ENCODE peak calls at places on chromosomes 16 and 17, in six cellular contexts. One of them, this sample, is unnamed.

GRCh38 chr17:77924757-77925336 is 33.7 kb upstream of the TNRC6C start:
- DNase-seq in psoas muscle: no peak
- DNase-seq in progenitor cell of endocrine pancreas: no peak
- DNase-seq in fibroblast of pulmonary artery: peak; percentile 85
- DNase-seq in transverse colon: no peak
- DNase-seq in left lung: no peak
- DNase-seq in this sample: peak; percentile 50

GRCh38 chr17:62875296-62875695 is 67.2 kb upstream of the MARCHF10 start:
- DNase-seq in psoas muscle: no peak
- DNase-seq in progenitor cell of endocrine pancreas: no peak
- DNase-seq in fibroblast of pulmonary artery: no peak
- DNase-seq in transverse colon: no peak
- DNase-seq in left lung: no peak
- DNase-seq in this sample: no peak

GRCh38 chr16:5011637-5012036 is 22.1 kb downstream of the NAGPA start:
- DNase-seq in psoas muscle: no peak
- DNase-seq in progenitor cell of endocrine pancreas: no peak
- DNase-seq in fibroblast of pulmonary artery: no peak
- DNase-seq in transverse colon: no peak
- DNase-seq in left lung: no peak
- DNase-seq in this sample: no peak

GRCh38 chr16:56354746-56355145 is 70.6 kb downstream of the AMFR start:
- DNase-seq in psoas muscle: peak; percentile 39
- DNase-seq in progenitor cell of endocrine pancreas: no peak
- DNase-seq in fibroblast of pulmonary artery: no peak
- DNase-seq in transverse colon: peak; percentile 2
- DNase-seq in left lung: no peak
- DNase-seq in this sample: no peak

GRCh38 chr17:77036841-77037381 is 103.9 kb upstream of the SEC14L1 start:
- DNase-seq in psoas muscle: no peak
- DNase-seq in progenitor cell of endocrine pancreas: no peak
- DNase-seq in fibroblast of pulmonary artery: peak; percentile 17
- DNase-seq in transverse colon: peak; percentile 50
- DNase-seq in left lung: no peak
- DNase-seq in this sample: peak; percentile 57

GRCh38 chr17:75352079-75352569 is 53.4 kb downstream of the GRB2 start:
- DNase-seq in psoas muscle: no peak
- DNase-seq in progenitor cell of endocrine pancreas: peak; percentile 25
- DNase-seq in fibroblast of pulmonary artery: no peak
- DNase-seq in transverse colon: no peak
- DNase-seq in left lung: peak; percentile 43
- DNase-seq in this sample: peak; percentile 18

GRCh38 chr17:44102845-44103622 is 20.4 kb downstream of the HDAC5 start:
- DNase-seq in psoas muscle: peak; percentile 73
- DNase-seq in progenitor cell of endocrine pancreas: no peak
- DNase-seq in fibroblast of pulmonary artery: no peak
- DNase-seq in transverse colon: no peak
- DNase-seq in left lung: no peak
- DNase-seq in this sample: no peak

GRCh38 chr16:85461814-85462404 is 151.2 kb upstream of the GSE1 start:
- DNase-seq in psoas muscle: no peak
- DNase-seq in progenitor cell of endocrine pancreas: no peak
- DNase-seq in fibroblast of pulmonary artery: peak; percentile 44
- DNase-seq in transverse colon: no peak
- DNase-seq in left lung: peak; percentile 81
- DNase-seq in this sample: no peak

GRCh38 chr17:58786586-58787295 is 31.1 kb downstream of the PPM1E start:
- DNase-seq in psoas muscle: no peak
- DNase-seq in progenitor cell of endocrine pancreas: no peak
- DNase-seq in fibroblast of pulmonary artery: peak; percentile 89
- DNase-seq in transverse colon: no peak
- DNase-seq in left lung: no peak
- DNase-seq in this sample: peak; percentile 79

GRCh38 chr17:206941-207560 is 25.6 kb upstream of the DOC2B start:
- DNase-seq in psoas muscle: no peak
- DNase-seq in progenitor cell of endocrine pancreas: no peak
- DNase-seq in fibroblast of pulmonary artery: no peak
- DNase-seq in transverse colon: no peak
- DNase-seq in left lung: no peak
- DNase-seq in this sample: no peak

GRCh38 chr16:50719401-50720337 is 22.2 kb upstream of the CYLD start:
- DNase-seq in psoas muscle: no peak
- DNase-seq in progenitor cell of endocrine pancreas: no peak
- DNase-seq in fibroblast of pulmonary artery: no peak
- DNase-seq in transverse colon: peak; percentile 66
- DNase-seq in left lung: peak; percentile 45
- DNase-seq in this sample: no peak

GRCh38 chr17:63631626-63632025 is 9.4 kb downstream of the MAP3K3 start:
- DNase-seq in psoas muscle: no peak
- DNase-seq in progenitor cell of endocrine pancreas: no peak
- DNase-seq in fibroblast of pulmonary artery: no peak
- DNase-seq in transverse colon: no peak
- DNase-seq in left lung: no peak
- DNase-seq in this sample: no peak

GRCh38 chr17:5838661-5839300 is 231.4 kb upstream of the WSCD1 start:
- DNase-seq in psoas muscle: no peak
- DNase-seq in progenitor cell of endocrine pancreas: no peak
- DNase-seq in fibroblast of pulmonary artery: no peak
- DNase-seq in transverse colon: no peak
- DNase-seq in left lung: no peak
- DNase-seq in this sample: no peak

GRCh38 chr16:54930034-54930938 is at the start of gene IRX5:
- DNase-seq in psoas muscle: peak; percentile 96
- DNase-seq in progenitor cell of endocrine pancreas: peak; percentile 55
- DNase-seq in fibroblast of pulmonary artery: peak; percentile 96
- DNase-seq in transverse colon: peak; percentile 65
- DNase-seq in left lung: peak; percentile 92
- DNase-seq in this sample: peak; percentile 84

GRCh38 chr16:84232969-84233368 is 6.8 kb downstream of the KCNG4 start:
- DNase-seq in psoas muscle: no peak
- DNase-seq in progenitor cell of endocrine pancreas: no peak
- DNase-seq in fibroblast of pulmonary artery: no peak
- DNase-seq in transverse colon: no peak
- DNase-seq in left lung: no peak
- DNase-seq in this sample: no peak

GRCh38 chr16:59259074-59259963 is 525.2 kb upstream of the GOT2 start:
- DNase-seq in psoas muscle: no peak
- DNase-seq in progenitor cell of endocrine pancreas: no peak
- DNase-seq in fibroblast of pulmonary artery: no peak
- DNase-seq in transverse colon: no peak
- DNase-seq in left lung: no peak
- DNase-seq in this sample: no peak

GRCh38 chr16:11503566-11503965 is 83.2 kb downstream of the LITAF start:
- DNase-seq in psoas muscle: peak; percentile 43
- DNase-seq in progenitor cell of endocrine pancreas: no peak
- DNase-seq in fibroblast of pulmonary artery: no peak
- DNase-seq in transverse colon: no peak
- DNase-seq in left lung: no peak
- DNase-seq in this sample: no peak

GRCh38 chr17:19996502-19996901 is 12.7 kb upstream of the SPECC1 start:
- DNase-seq in psoas muscle: no peak
- DNase-seq in progenitor cell of endocrine pancreas: no peak
- DNase-seq in fibroblast of pulmonary artery: peak; percentile 24
- DNase-seq in transverse colon: no peak
- DNase-seq in left lung: no peak
- DNase-seq in this sample: no peak

GRCh38 chr16:50259334-50260205 is 6.8 kb upstream of the ADCY7 start:
- DNase-seq in psoas muscle: peak; percentile 81
- DNase-seq in progenitor cell of endocrine pancreas: no peak
- DNase-seq in fibroblast of pulmonary artery: peak; percentile 35
- DNase-seq in transverse colon: peak; percentile 38
- DNase-seq in left lung: peak; percentile 40
- DNase-seq in this sample: no peak

GRCh38 chr16:54654429-54654828 is 276.2 kb upstream of the IRX5 start:
- DNase-seq in psoas muscle: no peak
- DNase-seq in progenitor cell of endocrine pancreas: no peak
- DNase-seq in fibroblast of pulmonary artery: no peak
- DNase-seq in transverse colon: no peak
- DNase-seq in left lung: no peak
- DNase-seq in this sample: no peak

GRCh38 chr17:30244853-30245385 is 9.4 kb upstream of the SLC6A4 start:
- DNase-seq in psoas muscle: no peak
- DNase-seq in progenitor cell of endocrine pancreas: no peak
- DNase-seq in fibroblast of pulmonary artery: peak; percentile 21
- DNase-seq in transverse colon: no peak
- DNase-seq in left lung: no peak
- DNase-seq in this sample: no peak

GRCh38 chr16:68790130-68790761 is 53.1 kb upstream of the TANGO6 start:
- DNase-seq in psoas muscle: no peak
- DNase-seq in progenitor cell of endocrine pancreas: no peak
- DNase-seq in fibroblast of pulmonary artery: peak; percentile 82
- DNase-seq in transverse colon: peak; percentile 18
- DNase-seq in left lung: no peak
- DNase-seq in this sample: no peak

GRCh38 chr16:78925071-78925714 is 675.3 kb downstream of the MAF start:
- DNase-seq in psoas muscle: peak; percentile 70
- DNase-seq in progenitor cell of endocrine pancreas: no peak
- DNase-seq in fibroblast of pulmonary artery: no peak
- DNase-seq in transverse colon: peak; percentile 41
- DNase-seq in left lung: no peak
- DNase-seq in this sample: peak; percentile 48

GRCh38 chr17:1643293-1643998 is 2.1 kb downstream of the SCARF1 start:
- DNase-seq in psoas muscle: peak; percentile 67
- DNase-seq in progenitor cell of endocrine pancreas: peak; percentile 82
- DNase-seq in fibroblast of pulmonary artery: no peak
- DNase-seq in transverse colon: peak; percentile 88
- DNase-seq in left lung: peak; percentile 75
- DNase-seq in this sample: peak; percentile 55
- TF ChIP-seq CTCF in psoas muscle: no peak
- TF ChIP-seq CTCF in progenitor cell of endocrine pancreas: peak; percentile 62
- TF ChIP-seq CTCF in fibroblast of pulmonary artery: no peak
- TF ChIP-seq CTCF in transverse colon: peak; percentile 52
- TF ChIP-seq CTCF in left lung: no peak
- TF ChIP-seq CTCF in this sample: peak; percentile 25

GRCh38 chr16:2273484-2273883 is 5.6 kb upstream of the RNPS1 start:
- DNase-seq in psoas muscle: no peak
- DNase-seq in progenitor cell of endocrine pancreas: no peak
- DNase-seq in fibroblast of pulmonary artery: no peak
- DNase-seq in transverse colon: no peak
- DNase-seq in left lung: no peak
- DNase-seq in this sample: no peak
- TF ChIP-seq CTCF in psoas muscle: no peak
- TF ChIP-seq CTCF in progenitor cell of endocrine pancreas: no peak
- TF ChIP-seq CTCF in fibroblast of pulmonary artery: no peak
- TF ChIP-seq CTCF in transverse colon: no peak
- TF ChIP-seq CTCF in left lung: no peak
- TF ChIP-seq CTCF in this sample: no peak

GRCh38 chr17:31807846-31808245 is 51.2 kb downstream of the COPRS start:
- DNase-seq in psoas muscle: no peak
- DNase-seq in progenitor cell of endocrine pancreas: no peak
- DNase-seq in fibroblast of pulmonary artery: no peak
- DNase-seq in transverse colon: no peak
- DNase-seq in left lung: no peak
- DNase-seq in this sample: no peak
- TF ChIP-seq CTCF in psoas muscle: no peak
- TF ChIP-seq CTCF in progenitor cell of endocrine pancreas: no peak
- TF ChIP-seq CTCF in fibroblast of pulmonary artery: no peak
- TF ChIP-seq CTCF in transverse colon: no peak
- TF ChIP-seq CTCF in left lung: no peak
- TF ChIP-seq CTCF in this sample: no peak

GRCh38 chr17:81119223-81120148 is 45.8 kb upstream of the PVALEF start:
- DNase-seq in psoas muscle: peak; percentile 86
- DNase-seq in progenitor cell of endocrine pancreas: peak; percentile 70
- DNase-seq in fibroblast of pulmonary artery: peak; percentile 94
- DNase-seq in transverse colon: peak; percentile 71
- DNase-seq in left lung: peak; percentile 77
- DNase-seq in this sample: peak; percentile 92
- TF ChIP-seq CTCF in psoas muscle: no peak
- TF ChIP-seq CTCF in progenitor cell of endocrine pancreas: no peak
- TF ChIP-seq CTCF in fibroblast of pulmonary artery: no peak
- TF ChIP-seq CTCF in transverse colon: no peak
- TF ChIP-seq CTCF in left lung: no peak
- TF ChIP-seq CTCF in this sample: no peak

GRCh38 chr17:37856245-37856644 is 68.0 kb upstream of the TBC1D3K start:
- DNase-seq in psoas muscle: no peak
- DNase-seq in progenitor cell of endocrine pancreas: no peak
- DNase-seq in fibroblast of pulmonary artery: no peak
- DNase-seq in transverse colon: no peak
- DNase-seq in left lung: no peak
- DNase-seq in this sample: no peak
- TF ChIP-seq CTCF in psoas muscle: no peak
- TF ChIP-seq CTCF in progenitor cell of endocrine pancreas: no peak
- TF ChIP-seq CTCF in fibroblast of pulmonary artery: no peak
- TF ChIP-seq CTCF in transverse colon: no peak
- TF ChIP-seq CTCF in left lung: no peak
- TF ChIP-seq CTCF in this sample: no peak

GRCh38 chr16:303760-304505 is 21.0 kb downstream of the PDIA2 start:
- DNase-seq in psoas muscle: no peak
- DNase-seq in progenitor cell of endocrine pancreas: no peak
- DNase-seq in fibroblast of pulmonary artery: peak; percentile 3
- DNase-seq in transverse colon: no peak
- DNase-seq in left lung: no peak
- DNase-seq in this sample: peak; percentile 16
- TF ChIP-seq CTCF in psoas muscle: peak; percentile 9
- TF ChIP-seq CTCF in progenitor cell of endocrine pancreas: no peak
- TF ChIP-seq CTCF in fibroblast of pulmonary artery: no peak
- TF ChIP-seq CTCF in transverse colon: peak; percentile 20
- TF ChIP-seq CTCF in left lung: no peak
- TF ChIP-seq CTCF in this sample: no peak

DNA sequence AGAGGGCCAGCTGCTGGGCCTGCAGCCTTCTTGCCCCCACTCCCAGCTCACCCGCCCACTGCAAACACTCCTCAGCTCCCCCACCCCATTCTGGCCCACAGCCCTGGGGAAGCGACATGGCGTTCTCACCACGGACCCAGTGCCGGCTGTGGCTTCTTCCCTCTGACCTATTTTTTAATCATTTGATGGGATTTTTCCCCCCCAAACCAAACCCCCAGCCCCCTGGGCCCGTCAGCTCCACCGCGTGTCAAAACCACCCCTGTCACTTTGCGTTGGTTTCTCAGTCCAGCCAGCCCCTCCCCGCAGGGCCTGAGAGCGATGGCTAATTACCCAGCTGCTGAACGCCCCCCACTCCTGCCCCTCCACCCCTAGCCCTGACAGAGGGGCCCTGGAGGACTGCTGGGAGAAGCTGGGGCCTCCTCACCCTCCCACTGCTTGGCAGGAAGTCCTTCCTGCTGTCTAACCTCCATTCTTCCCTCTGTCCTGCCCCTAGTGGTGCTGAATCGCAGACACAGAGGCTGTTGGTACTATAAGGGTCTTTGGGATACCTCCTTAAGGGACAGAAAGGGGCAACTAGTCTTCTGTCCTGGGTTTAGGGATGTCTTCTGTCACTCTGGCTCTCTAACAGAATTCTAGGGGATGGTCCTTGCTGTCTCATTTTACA is 7.5 kb upstream of the TBX21 start:
- DNase-seq in psoas muscle: peak; percentile 23
- DNase-seq in progenitor cell of endocrine pancreas: no peak
- DNase-seq in fibroblast of pulmonary artery: no peak
- DNase-seq in transverse colon: no peak
- DNase-seq in left lung: no peak
- DNase-seq in this sample: no peak
- TF ChIP-seq CTCF in psoas muscle: no peak
- TF ChIP-seq CTCF in progenitor cell of endocrine pancreas: no peak
- TF ChIP-seq CTCF in fibroblast of pulmonary artery: peak; percentile 14
- TF ChIP-seq CTCF in transverse colon: no peak
- TF ChIP-seq CTCF in left lung: no peak
- TF ChIP-seq CTCF in this sample: no peak

This sample was measured in adrenal gland.